ENCODE peak calls at places on chromosomes 1 and 21, in five cellular contexts. One of them, this sample, is unnamed.

GRCh38 chr1:18217398-18218043 is 109.9 kb downstream of the IGSF21 start:
- DNase-seq in CD4-positive, alpha-beta T cell: no peak
- DNase-seq in HAP-1: peak; percentile 36
- DNase-seq in pons: peak; percentile 44
- DNase-seq in EL: peak; percentile 17
- DNase-seq in this sample: peak; percentile 2

GRCh38 chr1:39481289-39481688 is 10.1 kb upstream of the BMP8A start:
- DNase-seq in CD4-positive, alpha-beta T cell: no peak
- DNase-seq in HAP-1: no peak
- DNase-seq in pons: no peak
- DNase-seq in EL: no peak
- DNase-seq in this sample: no peak

GRCh38 chr1:41598325-41598724 is 113.8 kb upstream of the EDN2 start:
- DNase-seq in CD4-positive, alpha-beta T cell: no peak
- DNase-seq in HAP-1: no peak
- DNase-seq in pons: no peak
- DNase-seq in EL: no peak
- DNase-seq in this sample: no peak

GRCh38 chr1:93554883-93555872 is 107.3 kb downstream of the FNBP1L start:
- DNase-seq in CD4-positive, alpha-beta T cell: no peak
- DNase-seq in HAP-1: no peak
- DNase-seq in pons: no peak
- DNase-seq in EL: no peak
- DNase-seq in this sample: no peak

GRCh38 chr1:112998592-112999235 is 42.7 kb upstream of the SLC16A1 start:
- DNase-seq in CD4-positive, alpha-beta T cell: no peak
- DNase-seq in HAP-1: no peak
- DNase-seq in pons: peak; percentile 49
- DNase-seq in EL: peak; percentile 13
- DNase-seq in this sample: peak; percentile 93

GRCh38 chr1:246001142-246001812 is 505.8 kb downstream of the SMYD3 start:
- DNase-seq in CD4-positive, alpha-beta T cell: no peak
- DNase-seq in HAP-1: no peak
- DNase-seq in pons: no peak
- DNase-seq in EL: peak; percentile 44
- DNase-seq in this sample: no peak

GRCh38 chr1:111618953-111619634 is 495 bp upstream of the RAP1A start:
- DNase-seq in CD4-positive, alpha-beta T cell: no peak
- DNase-seq in HAP-1: no peak
- DNase-seq in pons: no peak
- DNase-seq in EL: no peak
- DNase-seq in this sample: no peak

GRCh38 chr1:180181996-180182675 is 27.5 kb downstream of the QSOX1 start:
- DNase-seq in CD4-positive, alpha-beta T cell: no peak
- DNase-seq in HAP-1: no peak
- DNase-seq in pons: no peak
- DNase-seq in EL: no peak
- DNase-seq in this sample: no peak

GRCh38 chr1:244801246-244801645 is 34.2 kb upstream of the COX20 start:
- DNase-seq in CD4-positive, alpha-beta T cell: peak; percentile 23
- DNase-seq in HAP-1: no peak
- DNase-seq in pons: peak; percentile 37
- DNase-seq in EL: no peak
- DNase-seq in this sample: peak; percentile 13

GRCh38 chr21:16667395-16667794 is 845.4 kb upstream of the CXADR start:
- DNase-seq in CD4-positive, alpha-beta T cell: no peak
- DNase-seq in HAP-1: no peak
- DNase-seq in pons: no peak
- DNase-seq in EL: no peak
- DNase-seq in this sample: no peak

GRCh38 chr1:237873487-237873927 is 17.2 kb downstream of the ZP4 start:
- DNase-seq in CD4-positive, alpha-beta T cell: no peak
- DNase-seq in HAP-1: peak; percentile 36
- DNase-seq in pons: no peak
- DNase-seq in EL: peak; percentile 82
- DNase-seq in this sample: peak; percentile 96

GRCh38 chr1:119870917-119871486 is 25.3 kb downstream of the ADAM30 start:
- DNase-seq in CD4-positive, alpha-beta T cell: peak; percentile 42
- DNase-seq in HAP-1: peak; percentile 75
- DNase-seq in pons: peak; percentile 67
- DNase-seq in EL: peak; percentile 77
- DNase-seq in this sample: peak; percentile 62

GRCh38 chr1:156811171-156811570 is 5.5 kb downstream of the SH2D2A start:
- DNase-seq in CD4-positive, alpha-beta T cell: no peak
- DNase-seq in HAP-1: no peak
- DNase-seq in pons: no peak
- DNase-seq in EL: no peak
- DNase-seq in this sample: no peak

GRCh38 chr1:110291241-110292030 is 47.7 kb upstream of the RBM15 start:
- DNase-seq in CD4-positive, alpha-beta T cell: no peak
- DNase-seq in HAP-1: no peak
- DNase-seq in pons: no peak
- DNase-seq in EL: peak; percentile 23
- DNase-seq in this sample: peak; percentile 25

GRCh38 chr1:179953974-179954493 is 576 bp upstream of the CEP350 start:
- DNase-seq in CD4-positive, alpha-beta T cell: no peak
- DNase-seq in HAP-1: peak; percentile 33
- DNase-seq in pons: no peak
- DNase-seq in EL: peak; percentile 63
- DNase-seq in this sample: peak; percentile 58

GRCh38 chr21:44866780-44867179 is 6.7 kb downstream of the PTTG1IP start:
- DNase-seq in CD4-positive, alpha-beta T cell: no peak
- DNase-seq in HAP-1: no peak
- DNase-seq in pons: no peak
- DNase-seq in EL: peak; percentile 43
- DNase-seq in this sample: peak; percentile 56

GRCh38 chr1:171715813-171716251 is 26.0 kb downstream of the VAMP4 start:
- DNase-seq in CD4-positive, alpha-beta T cell: no peak
- DNase-seq in HAP-1: peak; percentile 50
- DNase-seq in pons: no peak
- DNase-seq in EL: no peak
- DNase-seq in this sample: peak; percentile 76